ENCODE peak calls at places on chromosome 16, in seven cellular contexts. B is NCI-H69, G is stromal cell of bone marrow, Y is H54, V is ELR, S is astrocyte of the cerebellum, M is IMR-90. W is an unnamed sample.

GRCh38 chr16:70695351-70696070 is 9.7 kb upstream of the MTSS2 start:
- DNase-seq in G (no peak), M (no peak), V (peak), Y (no peak), B (peak), S (no peak), W (peak)

GRCh38 chr16:76947694-76948093 is 243.3 kb upstream of the MON1B start:
- DNase-seq in V (no peak), S (peak), M (no peak), G (no peak), B (no peak), Y (no peak), W (no peak)

GRCh38 chr16:58821886-58822285 is 87.8 kb upstream of the GOT2 start:
- DNase-seq in V (no peak), B (no peak), Y (no peak), M (no peak), S (no peak), G (no peak), W (no peak)

GRCh38 chr16:72821551-72821950 is 226.4 kb downstream of the ZFHX3 start:
- DNase-seq in M (no peak), B (no peak), Y (no peak), G (no peak), S (no peak), V (no peak), W (peak)

GRCh38 chr16:47392114-47392513 is 68.7 kb downstream of the ITFG1 start:
- DNase-seq in S (peak), M (no peak), V (peak), B (no peak), Y (no peak), G (peak), W (peak)

GRCh38 chr16:68973611-68974120 is 130.3 kb downstream of the TANGO6 start:
- DNase-seq in Y (no peak), G (no peak), B (peak), V (no peak), M (no peak), S (no peak), W (no peak)

GRCh38 chr16:1706386-1707192 is 594 bp downstream of the MAPK8IP3 start:
- DNase-seq in M (peak), V (peak), Y (peak), G (no peak), S (no peak), B (peak), W (peak)

GRCh38 chr16:78137782-78138616 is 38.5 kb downstream of the WWOX start:
- DNase-seq in G (no peak), S (no peak), M (no peak), Y (no peak), V (no peak), B (no peak), W (no peak)

GRCh38 chr16:2527071-2527783 is 4.0 kb downstream of the CEMP1 start:
- DNase-seq in G (no peak), B (no peak), Y (no peak), M (no peak), V (no peak), S (no peak), W (no peak)

GRCh38 chr16:15946257-15947044 is 3.0 kb upstream of the ABCC1 start:
- DNase-seq in M (peak), G (peak), S (peak), V (peak), B (peak), Y (peak), W (peak)

GRCh38 chr16:70740919-70741778 is 55.3 kb upstream of the MTSS2 start:
- DNase-seq in S (no peak), Y (no peak), M (peak), G (peak), V (peak), B (no peak), W (peak)

GRCh38 chr16:9122342-9122741 is 30.9 kb downstream of the HAPSTR1 start:
- DNase-seq in S (no peak), V (no peak), M (no peak), G (no peak), B (no peak), Y (no peak), W (no peak)

GRCh38 chr16:49698931-49699715 is 156.8 kb downstream of the ZNF423 start:
- DNase-seq in B (peak), G (peak), V (no peak), M (no peak), Y (no peak), S (no peak), W (no peak)

GRCh38 chr16:70495425-70496182 is 27.8 kb downstream of the COG4 start:
- DNase-seq in M (no peak), V (no peak), G (no peak), S (no peak), B (no peak), Y (no peak), W (no peak)

GRCh38 chr16:74627506-74628220 is 20.7 kb upstream of the GLG1 start:
- DNase-seq in B (no peak), M (peak), G (no peak), V (no peak), S (no peak), Y (no peak), W (no peak)

GRCh38 chr16:57998484-57998883 is 2.0 kb downstream of the ZNF319 start:
- DNase-seq in S (no peak), M (no peak), G (no peak), V (peak), B (no peak), Y (peak), W (peak)

W was measured in M059J.